ENCODE peak calls at places on chromosomes 2 and 18, in five cellular contexts. H, J, G, Q and T are unnamed samples.

GRCh38 chr2:177406182-177406581 is 13.6 kb downstream of the AGPS start:
- DNase-seq in H (no peak), J (no peak), G (no peak), Q (no peak), T (no peak)

GRCh38 chr2:43024515-43024962 is 201.9 kb downstream of the ZFP36L2 start:
- DNase-seq in H (peak; percentile 53), J (no peak), G (peak; percentile 85), Q (peak; percentile 53), T (no peak)

GRCh38 chr2:70094171-70094977 is 7.1 kb downstream of the PCBP1 start:
- DNase-seq in H (peak; percentile 22), J (no peak), G (no peak), Q (no peak), T (no peak)

GRCh38 chr18:9536354-9537152 is 61.2 kb downstream of the RALBP1 start:
- DNase-seq in H (no peak), J (no peak), G (no peak), Q (no peak), T (no peak)

GRCh38 chr18:79523738-79524180 is 128.0 kb downstream of the NFATC1 start:
- DNase-seq in H (no peak), J (no peak), G (no peak), Q (peak; percentile 88), T (no peak)

GRCh38 chr2:210443527-210443926 is 33.0 kb downstream of the LANCL1 start:
- DNase-seq in H (peak; percentile 26), J (no peak), G (no peak), Q (no peak), T (no peak)

GRCh38 chr2:235325126-235325525 is 168.7 kb upstream of the AGAP1 start:
- DNase-seq in H (peak; percentile 13), J (peak; percentile 3), G (no peak), Q (no peak), T (no peak)

GRCh38 chr18:37471619-37472018 is 94.0 kb downstream of the CELF4 start:
- DNase-seq in H (no peak), J (peak; percentile 32), G (no peak), Q (no peak), T (no peak)

GRCh38 chr2:55743583-55743982 is 49.9 kb upstream of the PNPT1 start:
- DNase-seq in H (no peak), J (no peak), G (peak; percentile 63), Q (no peak), T (peak; percentile 63)

GRCh38 chr18:34718610-34719009 is 8.5 kb downstream of the DTNA start:
- DNase-seq in H (no peak), J (no peak), G (no peak), Q (no peak), T (no peak)

GRCh38 chr2:119424284-119425118 is 7.2 kb upstream of the TMEM37 start:
- DNase-seq in H (no peak), J (no peak), G (no peak), Q (no peak), T (no peak)

GRCh38 chr18:58556333-58557012 is 72.4 kb downstream of the ALPK2 start:
- DNase-seq in H (no peak), J (no peak), G (no peak), Q (no peak), T (no peak)

GRCh38 chr2:131127979-131128378 is 22.8 kb downstream of the PLEKHB2 start:
- DNase-seq in H (no peak), J (no peak), G (no peak), Q (no peak), T (no peak)

GRCh38 chr2:224584111-224584764 is 925 bp downstream of the CUL3 start:
- DNase-seq in H (peak; percentile 55), J (no peak), G (peak; percentile 67), Q (peak; percentile 43), T (no peak)

GRCh38 chr2:74223941-74224770 is 25.7 kb downstream of the MTHFD2 start:
- DNase-seq in H (no peak), J (no peak), G (no peak), Q (no peak), T (no peak)

GRCh38 chr18:51275712-51276473 is 78.4 kb upstream of the MEX3C start:
- DNase-seq in H (no peak), J (no peak), G (peak; percentile 29), Q (no peak), T (no peak)

GRCh38 chr2:182142062-182142461 is 156.4 kb downstream of the PPP1R1C start:
- DNase-seq in H (no peak), J (no peak), G (peak; percentile 20), Q (no peak), T (no peak)